ENCODE peak calls at places on chromosomes 4 and X, in six cellular contexts. S is cardiac fibroblast, Q is GM20000, N is hepatocyte, Y is tibial nerve, T is GM13976. X is an unnamed sample.
A peak's percentile ranks its signal among the peaks of the same experiment; 100 is the strongest.

GRCh38 chrX:154298312-154298711 is 2.7 kb downstream of the TKTL1 start:
- DNase-seq in S (no peak), Q (no peak), N (no peak), Y (no peak), T (no peak), X (no peak)

GRCh38 chrX:70437011-70437410 is 7.6 kb upstream of the DLG3 start:
- DNase-seq in S (peak; percentile 60), Q (no peak), N (no peak), Y (no peak), T (no peak), X (no peak)

GRCh38 chr4:9971711-9972110 is 49.6 kb downstream of the SLC2A9 start:
- DNase-seq in S (no peak), Q (no peak), N (no peak), Y (no peak), T (no peak), X (no peak)

GRCh38 chrX:128408842-128409241 is 356.6 kb upstream of the ACTRT1 start:
- DNase-seq in S (no peak), Q (no peak), N (no peak), Y (no peak), T (no peak), X (no peak)

GRCh38 chrX:135489542-135489941 is 30.9 kb upstream of the INTS6L start:
- DNase-seq in S (no peak), Q (peak; percentile 32), N (no peak), Y (no peak), T (peak; percentile 47), X (no peak)

GRCh38 chr4:164056426-164057142 is 562.1 kb downstream of the TMA16 start:
- DNase-seq in S (no peak), Q (no peak), N (no peak), Y (no peak), T (no peak), X (no peak)

GRCh38 chr4:13524504-13525243 is 19.6 kb downstream of the NKX3-2 start:
- DNase-seq in S (peak; percentile 49), Q (peak; percentile 11), N (no peak), Y (no peak), T (no peak), X (no peak)

GRCh38 chrX:152900937-152901445 is 3.1 kb downstream of the ZNF185 start:
- DNase-seq in S (no peak), Q (no peak), N (no peak), Y (no peak), T (no peak), X (no peak)

GRCh38 chr4:1211951-1212545 is 36.9 kb downstream of the CTBP1 start:
- DNase-seq in S (no peak), Q (no peak), N (no peak), Y (no peak), T (no peak), X (no peak)

GRCh38 chrX:129594781-129595180 is 54.7 kb downstream of the OCRL start:
- DNase-seq in S (no peak), Q (no peak), N (no peak), Y (no peak), T (no peak), X (no peak)

GRCh38 chr4:6855692-6856297 is 53.8 kb upstream of the TBC1D14 start:
- DNase-seq in S (peak; percentile 68), Q (peak; percentile 71), N (peak; percentile 36), Y (no peak), T (peak; percentile 64), X (no peak)

GRCh38 chr4:6201580-6202091 is 1.3 kb upstream of the JAKMIP1 start:
- DNase-seq in S (no peak), Q (peak; percentile 58), N (no peak), Y (no peak), T (no peak), X (no peak)

DNA sequence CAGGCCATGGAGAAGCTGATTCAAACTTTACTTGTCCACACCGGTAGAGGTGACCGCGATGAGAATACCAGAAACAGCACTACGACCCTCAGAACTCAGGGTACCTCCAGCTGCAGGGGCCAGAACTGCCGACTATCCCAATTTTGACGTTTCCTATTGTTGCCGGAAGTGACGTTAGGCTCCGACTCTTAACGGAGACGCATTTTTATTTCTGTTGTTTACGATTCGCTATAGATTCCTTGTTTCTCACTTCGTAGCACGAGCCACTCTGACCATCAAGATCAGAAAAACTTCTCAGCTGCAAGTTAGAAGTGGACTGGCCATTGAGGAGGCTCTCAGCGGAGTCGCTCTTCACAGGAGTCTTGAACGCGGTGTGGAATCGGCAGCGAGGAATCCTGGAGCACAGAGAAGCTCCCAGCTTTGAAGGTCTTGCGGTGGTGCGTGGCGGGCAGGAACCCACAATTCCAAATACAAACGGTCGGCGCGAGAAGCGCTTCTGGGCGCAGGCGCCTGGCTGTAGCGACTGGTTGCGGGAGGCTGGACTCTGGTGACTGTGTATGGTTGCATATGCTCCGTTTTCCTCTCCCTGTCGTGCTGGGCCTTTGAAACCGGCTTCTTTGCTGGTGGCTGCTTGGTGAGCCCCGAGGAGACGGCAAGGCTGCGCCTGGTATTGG is at the start of the genes CEP44 and FBXO8:
- DNase-seq in S (peak; percentile 89), Q (peak; percentile 64), N (peak; percentile 80), Y (peak; percentile 72), T (peak; percentile 63), X (peak; percentile 69)
- TF ChIP-seq CTCF in S (no peak), Q (no peak), N (no peak), Y (no peak), T (no peak), X (no peak)

DNA sequence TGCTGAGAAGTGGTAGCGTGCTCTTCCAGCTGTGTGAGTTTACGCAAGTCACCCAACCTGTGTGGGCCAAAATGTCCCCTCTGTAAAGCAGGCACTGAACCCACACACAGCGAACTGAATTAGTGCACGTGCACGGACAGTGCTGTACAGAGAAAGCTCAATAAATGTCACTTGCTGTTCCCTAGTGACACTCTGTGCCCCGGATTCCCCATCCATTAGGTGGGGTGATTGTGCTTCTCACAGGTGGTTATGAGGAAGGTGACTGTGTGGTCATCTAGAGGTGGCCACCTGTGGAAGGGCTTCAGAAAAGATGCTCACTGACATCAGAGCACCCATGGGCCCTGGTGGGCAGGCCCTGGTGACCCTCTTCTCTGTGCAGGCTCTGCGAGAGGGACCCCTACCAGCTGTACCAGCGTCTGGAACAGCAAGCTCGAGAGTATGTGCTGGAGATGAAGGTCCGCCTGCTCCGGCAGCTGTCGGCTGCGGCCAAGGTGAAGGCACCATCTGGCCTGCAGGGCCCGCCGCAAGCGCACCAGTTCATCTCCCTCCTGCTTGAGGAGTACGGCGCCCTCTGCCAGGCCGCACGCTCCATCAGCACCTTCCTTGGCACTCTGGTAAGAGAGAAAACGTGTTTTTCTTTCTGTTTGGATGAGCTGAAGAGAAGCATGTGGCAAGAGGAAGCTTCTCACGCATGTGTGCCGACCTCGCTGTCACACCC is 94.3 kb downstream of the FAM193A start:
- DNase-seq in S (no peak), Q (no peak), N (no peak), Y (no peak), T (no peak), X (no peak)
- TF ChIP-seq CTCF in S (no peak), Q (no peak), N (no peak), Y (no peak), T (no peak), X (no peak)

GRCh38 chrX:77675986-77676385 is 110.0 kb downstream of the ATRX start:
- DNase-seq in S (no peak), Q (no peak), N (no peak), Y (no peak), T (no peak), X (no peak)
- TF ChIP-seq CTCF in S (no peak), Q (no peak), N (no peak), Y (no peak), T (no peak), X (no peak)

GRCh38 chrX:19748898-19749680 is 138.3 kb downstream of the SH3KBP1 start:
- DNase-seq in S (no peak), Q (no peak), N (no peak), Y (no peak), T (no peak), X (no peak)
- TF ChIP-seq CTCF in S (no peak), Q (no peak), N (no peak), Y (no peak), T (no peak), X (no peak)